ENCODE peak calls at places on chromosomes 7 and 10, in six cellular contexts. A, F, S, I, U and D are unnamed samples.

GRCh38 chr7:144545330-144545729 is 141.8 kb upstream of the NOBOX start:
- DNase-seq in A (no peak), F (no peak), S (no peak), I (no peak), U (no peak), D (no peak)

GRCh38 chr10:103627111-103627892 is 133.8 kb downstream of the NEURL1 start:
- DNase-seq in A (no peak), F (no peak), S (no peak), I (no peak), U (no peak), D (no peak)

GRCh38 chr7:121485457-121486243 is 89.5 kb upstream of the FAM3C start:
- DNase-seq in A (no peak), F (no peak), S (no peak), I (no peak), U (no peak), D (no peak)

GRCh38 chr7:26653430-26653911 is 210.9 kb downstream of the SKAP2 start:
- DNase-seq in A (no peak), F (no peak), S (no peak), I (no peak), U (no peak), D (no peak)

GRCh38 chr7:81074406-81074805 is 155.6 kb upstream of the SEMA3C start:
- DNase-seq in A (no peak), F (no peak), S (no peak), I (no peak), U (no peak), D (no peak)

GRCh38 chr7:111919164-111919563 is 287.0 kb downstream of the DOCK4 start:
- DNase-seq in A (no peak), F (no peak), S (no peak), I (no peak), U (no peak), D (no peak)

GRCh38 chr10:61138728-61139127 is 194.7 kb upstream of the RHOBTB1 start:
- DNase-seq in A (no peak), F (no peak), S (no peak), I (no peak), U (no peak), D (no peak)

GRCh38 chr7:35494407-35494806 is 200.5 kb downstream of the HERPUD2 start:
- DNase-seq in A (no peak), F (no peak), S (no peak), I (no peak), U (no peak), D (no peak)

GRCh38 chr7:121741896-121742295 is 131.1 kb upstream of the PTPRZ1 start:
- DNase-seq in A (no peak), F (no peak), S (peak), I (no peak), U (no peak), D (no peak)

GRCh38 chr10:68151453-68151852 is 42.2 kb downstream of the MYPN start:
- DNase-seq in A (no peak), F (no peak), S (no peak), I (no peak), U (no peak), D (no peak)

GRCh38 chr7:42020067-42020466 is 216.9 kb downstream of the GLI3 start:
- DNase-seq in A (no peak), F (no peak), S (no peak), I (no peak), U (no peak), D (no peak)

GRCh38 chr10:23693895-23694294 is 255.0 kb downstream of the OTUD1 start:
- DNase-seq in A (no peak), F (no peak), S (no peak), I (peak), U (no peak), D (no peak)

GRCh38 chr10:109866995-109867635 is 56.2 kb downstream of the XPNPEP1 start:
- DNase-seq in A (no peak), F (no peak), S (peak), I (no peak), U (no peak), D (no peak)

GRCh38 chr10:128525444-128525843 is 399.2 kb upstream of the MKI67 start:
- DNase-seq in A (no peak), F (no peak), S (no peak), I (no peak), U (no peak), D (no peak)

GRCh38 chr10:16896993-16897392 is 79.8 kb upstream of the RSU1 start:
- DNase-seq in A (no peak), F (no peak), S (no peak), I (no peak), U (no peak), D (no peak)

GRCh38 chr7:81195033-81195432 is 276.2 kb upstream of the SEMA3C start:
- DNase-seq in A (no peak), F (no peak), S (peak), I (no peak), U (no peak), D (no peak)